ENCODE peak calls at places on chromosome 1, in six cellular contexts. J is CD8-positive, alpha-beta memory T cell; R is breast epithelium; T is IMR-90; Y is WERI-Rb-1; S is DMS153. X is an unnamed sample.

GRCh38 chr1:53968125-53968513 is 22.0 kb downstream of the LRRC42 start:
- DNase-seq in J (no peak), R (no peak), T (peak), Y (no peak), S (no peak), X (no peak)

GRCh38 chr1:199449681-199450080 is 577.8 kb upstream of the NR5A2 start:
- DNase-seq in J (no peak), R (no peak), T (no peak), Y (no peak), S (no peak), X (no peak)

GRCh38 chr1:111275780-111276433 is 14.7 kb upstream of the CHIA start:
- DNase-seq in J (no peak), R (no peak), T (no peak), Y (no peak), S (no peak), X (no peak)

GRCh38 chr1:43056981-43057391 is 98.3 kb upstream of the SLC2A1 start:
- DNase-seq in J (no peak), R (no peak), T (peak), Y (no peak), S (no peak), X (no peak)

GRCh38 chr1:35692310-35692709 is 26.4 kb downstream of the C1orf216 start:
- DNase-seq in J (no peak), R (no peak), T (no peak), Y (no peak), S (no peak), X (no peak)

GRCh38 chr1:196680107-196680506 is 28.3 kb downstream of the CFH start:
- DNase-seq in J (no peak), R (no peak), T (peak), Y (no peak), S (no peak), X (no peak)

GRCh38 chr1:167938083-167938482 is 1.2 kb upstream of the MPC2 start:
- DNase-seq in J (no peak), R (no peak), T (no peak), Y (no peak), S (peak), X (no peak)

GRCh38 chr1:182629674-182630073 is 25.5 kb upstream of the RGS16 start:
- DNase-seq in J (no peak), R (no peak), T (no peak), Y (no peak), S (no peak), X (peak)

GRCh38 chr1:7684861-7685635 is 86.0 kb upstream of the VAMP3 start:
- DNase-seq in J (no peak), R (no peak), T (no peak), Y (no peak), S (no peak), X (no peak)

GRCh38 chr1:211903490-211904260 is 73.1 kb upstream of the LPGAT1 start:
- DNase-seq in J (no peak), R (no peak), T (no peak), Y (no peak), S (no peak), X (no peak)

GRCh38 chr1:18546026-18546425 is 65.3 kb downstream of the KLHDC7A start:
- DNase-seq in J (no peak), R (no peak), T (no peak), Y (no peak), S (no peak), X (no peak)

GRCh38 chr1:30410153-30410851 is 313.1 kb downstream of the MATN1 start:
- DNase-seq in J (no peak), R (peak), T (no peak), Y (no peak), S (no peak), X (no peak)

GRCh38 chr1:20037877-20038276 is 32.1 kb upstream of the PLA2G5 start:
- DNase-seq in J (no peak), R (no peak), T (no peak), Y (no peak), S (no peak), X (no peak)

GRCh38 chr1:114342376-114342775 is 168.6 kb downstream of the TRIM33 start:
- DNase-seq in J (peak), R (no peak), T (no peak), Y (no peak), S (no peak), X (peak)

GRCh38 chr1:16145030-16145987 is 10.6 kb downstream of the EPHA2 start:
- DNase-seq in J (no peak), R (peak), T (peak), Y (no peak), S (peak), X (no peak)

GRCh38 chr1:23424171-23424959 is at the start of gene TCEA3:
- DNase-seq in J (peak), R (no peak), T (no peak), Y (no peak), S (no peak), X (no peak)

GRCh38 chr1:196546272-196547245 is 61.7 kb downstream of the KCNT2 start:
- DNase-seq in J (no peak), R (no peak), T (no peak), Y (peak), S (no peak), X (no peak)

GRCh38 chr1:59703226-59703917 is 111.4 kb upstream of the HOOK1 start:
- DNase-seq in J (no peak), R (no peak), T (no peak), Y (no peak), S (no peak), X (no peak)

GRCh38 chr1:24567792-24568388 is 12.0 kb downstream of the NCMAP start:
- DNase-seq in J (no peak), R (peak), T (no peak), Y (no peak), S (peak), X (no peak)

GRCh38 chr1:40341509-40342380 is 24.7 kb upstream of the COL9A2 start:
- DNase-seq in J (no peak), R (no peak), T (no peak), Y (no peak), S (no peak), X (no peak)

GRCh38 chr1:225481738-225482137 is 53.9 kb upstream of the LBR start:
- DNase-seq in J (no peak), R (no peak), T (no peak), Y (no peak), S (peak), X (no peak)

GRCh38 chr1:176515310-176515709 is 52.3 kb downstream of the PAPPA2 start:
- DNase-seq in J (no peak), R (no peak), T (peak), Y (no peak), S (peak), X (no peak)

GRCh38 chr1:36322085-36322785 is 1.2 kb downstream of the EVA1B start:
- DNase-seq in J (no peak), R (no peak), T (no peak), Y (no peak), S (no peak), X (no peak)

GRCh38 chr1:221025391-221026355 is 146.4 kb downstream of the HLX start:
- DNase-seq in J (no peak), R (no peak), T (peak), Y (no peak), S (no peak), X (no peak)

GRCh38 chr1:205013683-205014367 is 29.2 kb upstream of the CNTN2 start:
- DNase-seq in J (no peak), R (no peak), T (no peak), Y (no peak), S (peak), X (no peak)

GRCh38 chr1:114033219-114033706 is 54.0 kb downstream of the OLFML3 start:
- DNase-seq in J (peak), R (no peak), T (no peak), Y (peak), S (no peak), X (no peak)

GRCh38 chr1:205961405-205961804 is 18.1 kb upstream of the SLC26A9 start:
- DNase-seq in J (no peak), R (no peak), T (no peak), Y (peak), S (no peak), X (no peak)

GRCh38 chr1:111778541-111779051 is 22.9 kb downstream of the DDX20 start:
- DNase-seq in J (no peak), R (no peak), T (no peak), Y (no peak), S (no peak), X (no peak)

GRCh38 chr1:224922404-224923164 is 6.9 kb upstream of the DNAH14 start:
- DNase-seq in J (no peak), R (no peak), T (peak), Y (no peak), S (peak), X (no peak)

GRCh38 chr1:225965231-225965630 is 24.2 kb upstream of the LEFTY2 start:
- DNase-seq in J (no peak), R (no peak), T (no peak), Y (no peak), S (no peak), X (no peak)

GRCh38 chr1:164623805-164624204 is 64.8 kb downstream of the PBX1 start:
- DNase-seq in J (no peak), R (no peak), T (no peak), Y (no peak), S (no peak), X (no peak)

GRCh38 chr1:68624233-68624632 is 127.4 kb upstream of the DEPDC1 start:
- DNase-seq in J (no peak), R (no peak), T (peak), Y (no peak), S (no peak), X (no peak)

GRCh38 chr1:78177708-78178270 is 132.0 kb downstream of the GIPC2 start:
- DNase-seq in J (no peak), R (no peak), T (no peak), Y (no peak), S (no peak), X (no peak)

GRCh38 chr1:94653454-94653853 is 111.9 kb upstream of the F3 start:
- DNase-seq in J (no peak), R (no peak), T (no peak), Y (no peak), S (no peak), X (no peak)

GRCh38 chr1:177334856-177335255 is 164.1 kb downstream of the BRINP2 start:
- DNase-seq in J (no peak), R (no peak), T (no peak), Y (no peak), S (no peak), X (no peak)

GRCh38 chr1:204046346-204046745 is 26.6 kb upstream of the SOX13 start:
- DNase-seq in J (no peak), R (no peak), T (no peak), Y (no peak), S (no peak), X (no peak)